ENCODE peak calls at places on chromosomes 3 and 15, in seven cellular contexts. V is H9, A is neuronal stem cell, B is IMR-90, L is H1, Q is mesendoderm, H is trophoblast cell. X is an unnamed sample.

GRCh38 chr3:9901967-9902366 is 681 bp upstream of the IL17RE start:
- DNase-seq in V (no peak), A (no peak), B (no peak), L (no peak), Q (no peak), H (no peak), X (no peak)

GRCh38 chr15:57527382-57528091 is 64.2 kb upstream of the MYZAP start:
- DNase-seq in V (peak; percentile 65), A (peak; percentile 71), B (peak; percentile 88), L (peak; percentile 63), Q (peak; percentile 95), H (peak; percentile 91), X (peak; percentile 88)

GRCh38 chr15:59622289-59622688 is 10.7 kb downstream of the GCNT3 start:
- DNase-seq in V (peak; percentile 75), A (no peak), B (peak; percentile 34), L (peak; percentile 66), Q (peak; percentile 71), H (peak; percentile 25), X (peak; percentile 47)

GRCh38 chr3:129984124-129984523 is 9.6 kb downstream of the TRH start:
- DNase-seq in V (peak; percentile 35), A (no peak), B (no peak), L (peak; percentile 56), Q (peak; percentile 38), H (peak; percentile 7), X (peak; percentile 6)

GRCh38 chr15:73712107-73712506 is 27.9 kb downstream of the CD276 start:
- DNase-seq in V (no peak), A (no peak), B (no peak), L (no peak), Q (no peak), H (no peak), X (no peak)

GRCh38 chr3:122598556-122598955 is 21.1 kb downstream of the PARP15 start:
- DNase-seq in V (no peak), A (no peak), B (no peak), L (no peak), Q (no peak), H (no peak), X (no peak)

GRCh38 chr3:183460059-183461052 is 31.9 kb upstream of the MCF2L2 start:
- DNase-seq in V (no peak), A (no peak), B (no peak), L (no peak), Q (peak; percentile 10), H (no peak), X (no peak)

GRCh38 chr15:55108858-55109518 is 87.8 kb downstream of the RSL24D1 start:
- DNase-seq in V (peak; percentile 60), A (peak; percentile 67), B (peak; percentile 17), L (peak; percentile 88), Q (peak; percentile 72), H (peak; percentile 75), X (peak; percentile 17)

GRCh38 chr3:24674261-24674660 is 179.6 kb upstream of the THRB start:
- DNase-seq in V (no peak), A (no peak), B (no peak), L (no peak), Q (peak; percentile 26), H (no peak), X (no peak)

GRCh38 chr15:100020614-100021013 is 287.4 kb upstream of the LYSMD4 start:
- DNase-seq in V (no peak), A (no peak), B (no peak), L (no peak), Q (no peak), H (no peak), X (no peak)

GRCh38 chr3:187291001-187291511 is 481 bp downstream of the MASP1 start:
- DNase-seq in V (peak; percentile 41), A (no peak), B (peak; percentile 64), L (peak; percentile 60), Q (no peak), H (no peak), X (peak; percentile 81)

GRCh38 chr3:28224430-28224829 is 17.0 kb upstream of the CMC1 start:
- DNase-seq in V (no peak), A (no peak), B (no peak), L (no peak), Q (no peak), H (no peak), X (no peak)

GRCh38 chr3:17553080-17553479 is 189.4 kb downstream of the TBC1D5 start:
- DNase-seq in V (no peak), A (no peak), B (no peak), L (no peak), Q (no peak), H (no peak), X (peak; percentile 37)

GRCh38 chr3:195042741-195043611 is 228.0 kb downstream of the XXYLT1 start:
- DNase-seq in V (peak; percentile 27), A (no peak), B (no peak), L (peak; percentile 48), Q (peak; percentile 53), H (peak; percentile 26), X (no peak)

GRCh38 chr3:46690798-46691197 is 2.7 kb downstream of the ALS2CL start:
- DNase-seq in V (no peak), A (no peak), B (no peak), L (no peak), Q (no peak), H (peak; percentile 41), X (no peak)

GRCh38 chr3:171811059-171811912 is 1.0 kb upstream of the PLD1 start:
- DNase-seq in V (no peak), A (no peak), B (peak; percentile 99), L (no peak), Q (no peak), H (peak; percentile 96), X (peak; percentile 99)

GRCh38 chr3:152315623-152316022 is 46.9 kb downstream of the MBNL1 start:
- DNase-seq in V (no peak), A (no peak), B (no peak), L (no peak), Q (no peak), H (no peak), X (no peak)

GRCh38 chr3:15241341-15241740 is 35.3 kb downstream of the CAPN7 start:
- DNase-seq in V (no peak), A (no peak), B (no peak), L (no peak), Q (peak; percentile 30), H (peak; percentile 31), X (peak; percentile 18)

GRCh38 chr15:37594431-37594830 is 340.0 kb upstream of the TMCO5A start:
- DNase-seq in V (no peak), A (no peak), B (no peak), L (no peak), Q (no peak), H (no peak), X (no peak)

GRCh38 chr15:37599175-37599574 is 335.3 kb upstream of the TMCO5A start:
- DNase-seq in V (no peak), A (no peak), B (no peak), L (no peak), Q (no peak), H (no peak), X (no peak)
- H3K18ac ChIP-seq in V (no peak overlapping the region), A (no peak overlapping the region), B (no peak overlapping the region), L (no peak overlapping the region), Q (no peak overlapping the region), H (no peak overlapping the region), X (no peak overlapping the region)

GRCh38 chr3:89098964-89099585 is 8.3 kb upstream of the EPHA3 start:
- DNase-seq in V (peak; percentile 64), A (peak; percentile 42), B (peak; percentile 56), L (peak; percentile 56), Q (peak; percentile 76), H (peak; percentile 73), X (peak; percentile 65)
- H2BK5ac ChIP-seq in V (no peak overlapping the region), A (no peak overlapping the region), B (no peak overlapping the region), L (no peak overlapping the region), Q (no peak overlapping the region), H (no peak overlapping the region), X (no peak overlapping the region)

GRCh38 chr3:38960953-38961622 is 90.7 kb downstream of the SCN11A start:
- DNase-seq in V (peak; percentile 76), A (peak; percentile 17), B (peak; percentile 41), L (peak; percentile 73), Q (peak; percentile 76), H (peak; percentile 47), X (peak; percentile 60)

GRCh38 chr3:38957296-38957695 is 94.4 kb downstream of the SCN11A start:
- DNase-seq in V (no peak), A (no peak), B (no peak), L (no peak), Q (no peak), H (peak; percentile 89), X (no peak)

GRCh38 chr3:38964646-38965045 is 87.1 kb downstream of the SCN11A start:
- DNase-seq in V (no peak), A (no peak), B (no peak), L (no peak), Q (no peak), H (peak; percentile 29), X (no peak)

DNA sequence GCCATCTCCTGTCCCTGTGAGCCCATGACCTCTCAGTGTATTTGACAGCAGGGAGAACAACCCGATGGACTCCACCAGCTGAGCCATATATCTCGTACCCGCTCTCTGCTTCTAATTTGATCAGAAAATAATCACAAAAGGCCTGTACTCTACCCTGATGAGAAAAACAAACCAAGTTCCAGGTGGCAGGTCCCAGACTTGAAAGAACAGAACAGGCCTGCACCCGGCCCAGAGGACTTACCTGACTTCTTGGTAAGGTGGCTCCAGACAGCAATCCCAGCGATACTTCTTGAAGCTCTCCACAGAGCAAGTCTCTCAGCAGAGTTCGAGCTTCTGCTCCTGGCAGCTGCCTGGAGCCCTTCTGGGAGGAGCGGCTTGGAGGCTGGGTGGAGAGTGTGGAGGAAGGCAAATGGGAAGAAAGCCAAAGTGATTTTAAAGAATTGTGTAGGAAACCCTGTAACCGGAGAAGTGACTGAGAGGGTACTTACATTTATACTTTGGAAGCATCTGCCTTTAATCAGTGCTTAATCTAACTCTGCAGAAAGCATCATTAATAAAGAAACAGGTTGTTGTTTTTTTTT is 91.6 kb downstream of the SCN11A start:
- DNase-seq in V (no peak), A (no peak), B (peak; percentile 18), L (no peak), Q (no peak), H (no peak), X (no peak)
- H3K18ac ChIP-seq in V (no peak overlapping the region), A (no peak overlapping the region), B (no peak overlapping the region), L (no peak overlapping the region), Q (no peak overlapping the region), H (no peak overlapping the region), X (no peak overlapping the region)

GRCh38 chr3:133230191-133230590 is 169.7 kb upstream of the BFSP2 start:
- DNase-seq in V (no peak), A (no peak), B (no peak), L (no peak), Q (no peak), H (no peak), X (no peak)
- H2BK5ac ChIP-seq in V (no peak overlapping the region), A (no peak overlapping the region), B (no peak overlapping the region), L (no peak overlapping the region), Q (no peak overlapping the region), H (no peak overlapping the region), X (no peak overlapping the region)

DNA sequence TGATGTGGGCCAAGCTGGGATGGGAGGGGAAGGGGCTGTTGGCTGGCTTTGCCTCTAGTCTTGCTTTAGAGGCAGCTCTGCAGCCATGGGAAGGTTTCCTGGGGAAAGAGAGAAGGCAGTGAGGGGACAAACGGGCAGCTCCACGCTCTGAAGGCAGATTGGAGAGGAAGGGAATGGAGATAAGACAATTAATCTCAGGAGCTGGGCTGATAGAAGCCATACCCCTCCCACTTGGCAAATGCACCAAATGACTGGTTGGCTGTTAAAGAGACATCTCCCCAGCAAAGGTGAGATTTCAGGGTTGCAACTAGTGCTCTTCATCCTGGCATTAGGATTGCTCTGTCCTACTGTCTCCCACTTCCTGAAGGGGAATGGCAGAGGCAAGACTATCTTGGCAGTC is 4.7 kb downstream of the RASGRP1 start:
- DNase-seq in V (no peak), A (no peak), B (no peak), L (no peak), Q (peak; percentile 60), H (no peak), X (no peak)
- H3K18ac ChIP-seq in V (no peak overlapping the region), A (no peak overlapping the region), B (peak overlapping the region; percentile 6), L (no peak overlapping the region), Q (no peak overlapping the region), H (peak overlapping the region; percentile 58), X (no peak overlapping the region)

GRCh38 chr3:114794894-114795630 is 352.0 kb downstream of the ZBTB20 start:
- DNase-seq in V (no peak), A (no peak), B (no peak), L (no peak), Q (no peak), H (no peak), X (no peak)
- H2BK5ac ChIP-seq in V (no peak overlapping the region), A (no peak overlapping the region), B (no peak overlapping the region), L (no peak overlapping the region), Q (no peak overlapping the region), H (no peak overlapping the region), X (no peak overlapping the region)

X was measured in mesenchymal stem cell.